ENCODE peak calls at places on chromosome 9, in nine cellular contexts. One of them, this sample, is unnamed.

GRCh38 chr9:137745541-137745991 is 126.8 kb downstream of the EHMT1 start:
- DNase-seq in activated gamma-delta T cell treated with Interleukin-2 at 50 U/mL for 16 hours: peak
- DNase-seq in GM12892: peak
- DNase-seq in activated CD4-positive, alpha-beta T cell treated with anti-CD3 and anti-CD28 coated beads, Interleukin-2, amount 50 U/mL, for 1 hour: no peak
- DNase-seq in neural crest cell: no peak
- DNase-seq in H9: peak
- DNase-seq in left cardiac atrium: no peak
- DNase-seq in astrocyte of the spinal cord: peak
- DNase-seq in NCI-H1417: peak
- DNase-seq in this sample: no peak

GRCh38 chr9:72006481-72006880 is 53.9 kb downstream of the C9orf57 start:
- DNase-seq in NCI-H1417: no peak
- DNase-seq in H9: no peak
- DNase-seq in activated gamma-delta T cell treated with Interleukin-2 at 50 U/mL for 16 hours: no peak
- DNase-seq in left cardiac atrium: no peak
- DNase-seq in astrocyte of the spinal cord: peak
- DNase-seq in GM12892: no peak
- DNase-seq in neural crest cell: no peak
- DNase-seq in activated CD4-positive, alpha-beta T cell treated with anti-CD3 and anti-CD28 coated beads, Interleukin-2, amount 50 U/mL, for 1 hour: no peak
- DNase-seq in this sample: no peak

GRCh38 chr9:20985851-20986600 is 45.4 kb downstream of the HACD4 start:
- DNase-seq in activated CD4-positive, alpha-beta T cell treated with anti-CD3 and anti-CD28 coated beads, Interleukin-2, amount 50 U/mL, for 1 hour: no peak
- DNase-seq in neural crest cell: no peak
- DNase-seq in NCI-H1417: no peak
- DNase-seq in activated gamma-delta T cell treated with Interleukin-2 at 50 U/mL for 16 hours: no peak
- DNase-seq in astrocyte of the spinal cord: no peak
- DNase-seq in H9: no peak
- DNase-seq in GM12892: no peak
- DNase-seq in left cardiac atrium: no peak
- DNase-seq in this sample: no peak

GRCh38 chr9:81588148-81588874 is 101.0 kb downstream of the TLE1 start:
- DNase-seq in H9: no peak
- DNase-seq in NCI-H1417: peak
- DNase-seq in astrocyte of the spinal cord: peak
- DNase-seq in activated gamma-delta T cell treated with Interleukin-2 at 50 U/mL for 16 hours: no peak
- DNase-seq in neural crest cell: no peak
- DNase-seq in activated CD4-positive, alpha-beta T cell treated with anti-CD3 and anti-CD28 coated beads, Interleukin-2, amount 50 U/mL, for 1 hour: no peak
- DNase-seq in GM12892: no peak
- DNase-seq in left cardiac atrium: peak
- DNase-seq in this sample: no peak

GRCh38 chr9:75333624-75334023 is 245.3 kb downstream of the OSTF1 start:
- DNase-seq in neural crest cell: no peak
- DNase-seq in activated CD4-positive, alpha-beta T cell treated with anti-CD3 and anti-CD28 coated beads, Interleukin-2, amount 50 U/mL, for 1 hour: no peak
- DNase-seq in GM12892: no peak
- DNase-seq in H9: no peak
- DNase-seq in activated gamma-delta T cell treated with Interleukin-2 at 50 U/mL for 16 hours: no peak
- DNase-seq in NCI-H1417: peak
- DNase-seq in astrocyte of the spinal cord: no peak
- DNase-seq in left cardiac atrium: no peak
- DNase-seq in this sample: no peak

GRCh38 chr9:129613520-129614175 is 7.3 kb downstream of the C9orf50 start:
- DNase-seq in GM12892: no peak
- DNase-seq in left cardiac atrium: no peak
- DNase-seq in H9: no peak
- DNase-seq in astrocyte of the spinal cord: no peak
- DNase-seq in neural crest cell: no peak
- DNase-seq in NCI-H1417: peak
- DNase-seq in activated CD4-positive, alpha-beta T cell treated with anti-CD3 and anti-CD28 coated beads, Interleukin-2, amount 50 U/mL, for 1 hour: no peak
- DNase-seq in activated gamma-delta T cell treated with Interleukin-2 at 50 U/mL for 16 hours: no peak
- DNase-seq in this sample: no peak

GRCh38 chr9:2559212-2560152 is 62.1 kb upstream of the VLDLR start:
- DNase-seq in neural crest cell: no peak
- DNase-seq in H9: no peak
- DNase-seq in left cardiac atrium: peak
- DNase-seq in activated CD4-positive, alpha-beta T cell treated with anti-CD3 and anti-CD28 coated beads, Interleukin-2, amount 50 U/mL, for 1 hour: no peak
- DNase-seq in NCI-H1417: no peak
- DNase-seq in activated gamma-delta T cell treated with Interleukin-2 at 50 U/mL for 16 hours: no peak
- DNase-seq in GM12892: no peak
- DNase-seq in astrocyte of the spinal cord: peak
- DNase-seq in this sample: peak

GRCh38 chr9:15370496-15371464 is 51.9 kb upstream of the SNAPC3 start:
- DNase-seq in activated gamma-delta T cell treated with Interleukin-2 at 50 U/mL for 16 hours: no peak
- DNase-seq in astrocyte of the spinal cord: peak
- DNase-seq in GM12892: no peak
- DNase-seq in NCI-H1417: peak
- DNase-seq in left cardiac atrium: no peak
- DNase-seq in H9: no peak
- DNase-seq in neural crest cell: no peak
- DNase-seq in activated CD4-positive, alpha-beta T cell treated with anti-CD3 and anti-CD28 coated beads, Interleukin-2, amount 50 U/mL, for 1 hour: no peak
- DNase-seq in this sample: no peak

This sample was measured in heart right ventricle.